ENCODE peak calls at places on chromosomes 16 and 17, in six cellular contexts. G is stimulated activated CD8-positive, alpha-beta memory T cell treated with anti-CD3 and anti-CD28 coated beads, Interleukin-15, amount 100 ng/mL, for 4 hours; L is uterus; Y is fibroblast of the aortic adventitia; D is pancreas; V is HFFc6. I is an unnamed sample.

GRCh38 chr17:4950075-4950756 is 703 bp upstream of the ENO3 start:
- DNase-seq in G (no peak), L (peak), Y (no peak), D (peak), V (no peak), I (peak)

GRCh38 chr17:60792250-60792898 is 114.7 kb downstream of the BCAS3 start:
- DNase-seq in G (no peak), L (no peak), Y (no peak), D (no peak), V (no peak), I (peak)

GRCh38 chr17:43040655-43041054 is 15.6 kb downstream of the RND2 start:
- DNase-seq in G (no peak), L (no peak), Y (no peak), D (no peak), V (no peak), I (no peak)

GRCh38 chr17:35243459-35244204 is 760 bp downstream of the SLFN5 start:
- DNase-seq in G (no peak), L (peak), Y (peak), D (peak), V (peak), I (no peak)

GRCh38 chr17:29568331-29569244 is at the start of gene TP53I13:
- DNase-seq in G (peak), L (peak), Y (peak), D (peak), V (peak), I (peak)

GRCh38 chr17:75288784-75289121 is 480 bp downstream of the SLC25A19 start:
- DNase-seq in G (peak), L (no peak), Y (no peak), D (no peak), V (no peak), I (peak)

GRCh38 chr16:17031484-17032268 is 439.1 kb downstream of the XYLT1 start:
- DNase-seq in G (no peak), L (no peak), Y (no peak), D (no peak), V (no peak), I (no peak)

GRCh38 chr17:45759761-45760160 is 24.4 kb upstream of the CRHR1 start:
- DNase-seq in G (no peak), L (no peak), Y (no peak), D (no peak), V (no peak), I (peak)

GRCh38 chr16:1335996-1336395 is 2.6 kb downstream of the BAIAP3 start:
- DNase-seq in G (no peak), L (no peak), Y (no peak), D (no peak), V (no peak), I (peak)

GRCh38 chr17:80991645-80992076 is at the start of gene CHMP6:
- DNase-seq in G (peak), L (peak), Y (peak), D (peak), V (peak), I (peak)

GRCh38 chr17:75874323-75875181 is 3.8 kb downstream of the TRIM47 start:
- DNase-seq in G (no peak), L (no peak), Y (no peak), D (no peak), V (no peak), I (no peak)

I was measured in NCI-H82.